ENCODE peak calls at places on chromosomes 16 and 17, in five cellular contexts. One of them, this sample, is unnamed.

GRCh38 chr17:74599531-74599939 is 7.5 kb upstream of the CD300LD start:
- DNase-seq in ascending aorta: no peak
- DNase-seq in transverse colon: no peak
- DNase-seq in left ventricle myocardium inferior: no peak
- DNase-seq in aorta: no peak
- DNase-seq in this sample: no peak

GRCh38 chr16:23303685-23304084 is 1.6 kb downstream of the SCNN1B start:
- DNase-seq in ascending aorta: no peak
- DNase-seq in transverse colon: no peak
- DNase-seq in left ventricle myocardium inferior: no peak
- DNase-seq in aorta: peak
- DNase-seq in this sample: no peak

GRCh38 chr17:8599351-8600011 is 31.0 kb downstream of the MYH10 start:
- DNase-seq in ascending aorta: no peak
- DNase-seq in transverse colon: no peak
- DNase-seq in left ventricle myocardium inferior: no peak
- DNase-seq in aorta: no peak
- DNase-seq in this sample: no peak

GRCh38 chr16:83300326-83300725 is 507.5 kb upstream of the HSBP1 start:
- DNase-seq in ascending aorta: no peak
- DNase-seq in transverse colon: no peak
- DNase-seq in left ventricle myocardium inferior: no peak
- DNase-seq in aorta: no peak
- DNase-seq in this sample: no peak

GRCh38 chr16:88333645-88334516 is 48.9 kb upstream of the ZNF469 start:
- DNase-seq in ascending aorta: no peak
- DNase-seq in transverse colon: no peak
- DNase-seq in left ventricle myocardium inferior: no peak
- DNase-seq in aorta: no peak
- DNase-seq in this sample: no peak

GRCh38 chr17:15475620-15476354 is 8.4 kb upstream of the CDRT4 start:
- DNase-seq in ascending aorta: no peak
- DNase-seq in transverse colon: no peak
- DNase-seq in left ventricle myocardium inferior: no peak
- DNase-seq in aorta: no peak
- DNase-seq in this sample: peak

GRCh38 chr17:67492824-67493490 is 115.9 kb downstream of the PITPNC1 start:
- DNase-seq in ascending aorta: no peak
- DNase-seq in transverse colon: no peak
- DNase-seq in left ventricle myocardium inferior: no peak
- DNase-seq in aorta: no peak
- DNase-seq in this sample: no peak

GRCh38 chr17:80892019-80892855 is 99.4 kb upstream of the CHMP6 start:
- DNase-seq in ascending aorta: peak
- DNase-seq in transverse colon: peak
- DNase-seq in left ventricle myocardium inferior: peak
- DNase-seq in aorta: peak
- DNase-seq in this sample: peak

GRCh38 chr16:5863207-5863606 is 765.6 kb upstream of the EEF2KMT start:
- DNase-seq in ascending aorta: no peak
- DNase-seq in transverse colon: no peak
- DNase-seq in left ventricle myocardium inferior: no peak
- DNase-seq in aorta: no peak
- DNase-seq in this sample: no peak

GRCh38 chr16:81645303-81645702 is 133.8 kb upstream of the PLCG2 start:
- DNase-seq in ascending aorta: peak
- DNase-seq in transverse colon: peak
- DNase-seq in left ventricle myocardium inferior: peak
- DNase-seq in aorta: no peak
- DNase-seq in this sample: peak

DNA sequence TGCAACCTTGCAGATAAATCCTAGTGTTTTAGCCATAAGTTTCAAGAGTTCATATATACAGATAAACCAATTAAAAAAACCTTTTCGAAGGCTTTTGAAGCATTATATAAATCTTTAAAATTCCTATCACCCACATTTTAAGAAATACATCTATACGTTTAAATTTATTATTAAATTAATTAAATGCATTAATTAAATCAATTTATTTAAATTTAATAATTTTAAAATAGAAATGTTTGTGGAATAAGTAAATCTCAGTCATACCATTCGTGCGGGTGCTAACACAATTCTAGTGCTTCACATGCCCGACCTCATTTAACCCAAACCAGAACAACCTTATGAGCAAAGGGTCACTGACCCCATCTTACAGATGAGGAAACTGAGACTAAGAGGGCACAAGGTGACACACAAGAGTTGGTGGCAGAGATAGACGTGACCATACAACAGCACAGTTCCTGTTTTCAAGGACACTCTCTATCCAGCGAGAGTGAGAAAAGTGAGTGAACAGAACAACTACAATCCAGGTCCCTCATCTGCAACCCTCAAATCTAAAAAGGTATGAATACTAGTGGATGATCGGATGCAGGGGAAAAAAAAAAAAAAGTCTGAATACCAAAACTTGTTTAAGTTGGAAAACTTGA is 1.4 kb downstream of the NSMCE1 start:
- DNase-seq in ascending aorta: no peak
- DNase-seq in transverse colon: no peak
- DNase-seq in left ventricle myocardium inferior: no peak
- DNase-seq in aorta: no peak
- DNase-seq in this sample: no peak
- H3K4me3 ChIP-seq in ascending aorta: no peak
- H3K4me3 ChIP-seq in transverse colon: no peak
- H3K4me3 ChIP-seq in left ventricle myocardium inferior: no peak
- H3K4me3 ChIP-seq in aorta: no peak
- H3K4me3 ChIP-seq in this sample: no peak

GRCh38 chr17:71963341-71963740 is 157.5 kb upstream of the SOX9 start:
- DNase-seq in ascending aorta: no peak
- DNase-seq in transverse colon: no peak
- DNase-seq in left ventricle myocardium inferior: no peak
- DNase-seq in aorta: no peak
- DNase-seq in this sample: no peak

GRCh38 chr17:71964559-71964958 is 156.3 kb upstream of the SOX9 start:
- DNase-seq in ascending aorta: no peak
- DNase-seq in transverse colon: no peak
- DNase-seq in left ventricle myocardium inferior: no peak
- DNase-seq in aorta: no peak
- DNase-seq in this sample: no peak

GRCh38 chr17:71966459-71967313 is 154.1 kb upstream of the SOX9 start:
- DNase-seq in ascending aorta: no peak
- DNase-seq in transverse colon: no peak
- DNase-seq in left ventricle myocardium inferior: peak
- DNase-seq in aorta: peak
- DNase-seq in this sample: no peak

GRCh38 chr17:71963791-71964190 is 157.0 kb upstream of the SOX9 start:
- DNase-seq in ascending aorta: no peak
- DNase-seq in transverse colon: no peak
- DNase-seq in left ventricle myocardium inferior: no peak
- DNase-seq in aorta: no peak
- DNase-seq in this sample: no peak

GRCh38 chr17:71966055-71966454 is 154.8 kb upstream of the SOX9 start:
- DNase-seq in ascending aorta: no peak
- DNase-seq in transverse colon: no peak
- DNase-seq in left ventricle myocardium inferior: no peak
- DNase-seq in aorta: no peak
- DNase-seq in this sample: no peak
- H3K4me3 ChIP-seq in ascending aorta: peak
- H3K4me3 ChIP-seq in transverse colon: no peak
- H3K4me3 ChIP-seq in left ventricle myocardium inferior: no peak
- H3K4me3 ChIP-seq in aorta: no peak
- H3K4me3 ChIP-seq in this sample: no peak

GRCh38 chr16:86308514-86308913 is 201.8 kb upstream of the FOXF1 start:
- DNase-seq in ascending aorta: no peak
- DNase-seq in transverse colon: no peak
- DNase-seq in left ventricle myocardium inferior: no peak
- DNase-seq in aorta: peak
- DNase-seq in this sample: no peak

GRCh38 chr16:86305440-86305839 is 204.9 kb upstream of the FOXF1 start:
- DNase-seq in ascending aorta: no peak
- DNase-seq in transverse colon: no peak
- DNase-seq in left ventricle myocardium inferior: no peak
- DNase-seq in aorta: no peak
- DNase-seq in this sample: no peak

GRCh38 chr16:86306046-86306644 is 204.2 kb upstream of the FOXF1 start:
- DNase-seq in ascending aorta: no peak
- DNase-seq in transverse colon: no peak
- DNase-seq in left ventricle myocardium inferior: no peak
- DNase-seq in aorta: no peak
- DNase-seq in this sample: peak

GRCh38 chr16:86306811-86307517 is 203.4 kb upstream of the FOXF1 start:
- DNase-seq in ascending aorta: no peak
- DNase-seq in transverse colon: no peak
- DNase-seq in left ventricle myocardium inferior: no peak
- DNase-seq in aorta: no peak
- DNase-seq in this sample: peak

DNA sequence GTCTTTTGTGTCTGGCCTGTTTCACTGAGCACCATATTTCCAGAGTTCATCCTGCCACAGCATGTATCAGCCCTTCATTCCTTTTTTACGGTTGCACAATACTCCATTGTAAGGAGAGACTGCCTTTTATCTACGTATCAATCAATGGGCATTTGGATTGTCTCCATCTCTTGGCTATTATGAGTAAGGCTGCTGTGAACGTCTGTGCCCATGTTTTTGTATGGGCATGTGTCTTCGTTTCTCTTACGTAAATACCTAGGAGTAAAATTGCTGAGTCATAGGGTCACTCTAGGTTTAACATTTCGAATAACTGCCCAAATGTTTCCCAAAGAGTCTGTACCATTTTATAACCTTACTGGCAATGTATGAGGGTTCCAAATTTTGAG is 202.8 kb upstream of the FOXF1 start:
- DNase-seq in ascending aorta: no peak
- DNase-seq in transverse colon: no peak
- DNase-seq in left ventricle myocardium inferior: no peak
- DNase-seq in aorta: no peak
- DNase-seq in this sample: peak
- H3K4me3 ChIP-seq in ascending aorta: no peak
- H3K4me3 ChIP-seq in transverse colon: no peak
- H3K4me3 ChIP-seq in left ventricle myocardium inferior: no peak
- H3K4me3 ChIP-seq in aorta: no peak
- H3K4me3 ChIP-seq in this sample: no peak

DNA sequence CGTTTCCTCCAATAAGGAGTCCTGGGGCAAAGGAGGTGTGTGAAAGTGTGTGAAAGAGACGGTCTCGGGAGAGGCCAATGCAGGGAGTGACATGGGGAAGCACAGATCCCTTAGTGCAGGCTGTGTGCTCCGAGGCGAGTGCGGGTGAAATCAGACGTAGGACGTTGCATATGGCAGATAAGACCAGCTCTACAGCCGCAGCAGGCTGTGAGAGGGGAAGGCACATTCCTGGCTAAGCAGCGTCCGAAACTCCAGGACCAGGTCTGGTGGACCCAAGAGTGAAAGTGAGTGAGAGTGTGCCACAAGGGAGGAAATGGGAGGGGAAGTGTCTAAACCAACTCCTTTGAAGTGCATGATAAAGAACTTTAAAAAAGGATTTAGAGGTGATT is 11.3 kb downstream of the POLR3K start:
- DNase-seq in ascending aorta: no peak
- DNase-seq in transverse colon: no peak
- DNase-seq in left ventricle myocardium inferior: no peak
- DNase-seq in aorta: no peak
- DNase-seq in this sample: no peak
- H3K4me3 ChIP-seq in ascending aorta: no peak
- H3K4me3 ChIP-seq in transverse colon: no peak
- H3K4me3 ChIP-seq in left ventricle myocardium inferior: peak
- H3K4me3 ChIP-seq in aorta: no peak
- H3K4me3 ChIP-seq in this sample: no peak

GRCh38 chr17:41771389-41772206 is 14.9 kb downstream of the JUP start:
- DNase-seq in ascending aorta: no peak
- DNase-seq in transverse colon: peak
- DNase-seq in left ventricle myocardium inferior: no peak
- DNase-seq in aorta: no peak
- DNase-seq in this sample: no peak
- H3K4me3 ChIP-seq in ascending aorta: no peak
- H3K4me3 ChIP-seq in transverse colon: no peak
- H3K4me3 ChIP-seq in left ventricle myocardium inferior: no peak
- H3K4me3 ChIP-seq in aorta: no peak
- H3K4me3 ChIP-seq in this sample: no peak

DNA sequence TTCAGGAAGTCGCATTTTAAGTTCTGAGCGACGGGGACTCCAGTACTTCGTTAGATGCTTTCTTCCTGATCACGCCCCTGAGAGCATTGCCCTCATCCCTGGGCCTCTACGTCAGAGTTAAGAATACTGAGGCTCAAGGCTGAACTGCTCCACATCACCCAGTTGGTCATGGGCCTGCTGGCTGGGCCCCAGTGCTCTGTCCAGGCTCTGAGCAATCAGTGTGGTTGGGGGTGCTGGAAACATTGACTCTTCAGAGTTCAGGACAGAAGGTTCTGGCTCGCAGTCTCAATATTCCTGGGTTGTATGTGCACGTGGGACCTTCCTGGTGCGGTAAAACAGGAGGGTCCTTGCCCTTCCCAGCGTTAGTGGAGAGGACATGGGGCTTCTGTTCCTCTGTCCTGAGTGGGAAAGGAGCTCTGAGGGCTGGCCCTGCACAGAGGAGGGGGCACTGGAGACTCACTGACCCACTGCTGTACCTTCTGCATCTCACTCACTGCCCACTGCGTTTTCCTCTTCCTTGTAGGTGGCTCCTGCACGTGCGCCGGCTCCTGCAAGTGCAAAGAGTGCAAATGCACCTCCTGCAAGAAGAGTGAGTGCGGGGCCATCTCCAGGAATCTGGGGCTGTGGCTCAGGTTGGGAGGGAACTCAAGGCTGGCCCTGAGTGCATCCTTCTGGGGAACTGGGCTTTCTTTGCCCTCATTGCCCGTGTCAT is 518 bp downstream of the MT1E start:
- DNase-seq in ascending aorta: peak
- DNase-seq in transverse colon: peak
- DNase-seq in left ventricle myocardium inferior: peak
- DNase-seq in aorta: peak
- DNase-seq in this sample: peak
- H3K4me3 ChIP-seq in ascending aorta: peak
- H3K4me3 ChIP-seq in transverse colon: peak
- H3K4me3 ChIP-seq in left ventricle myocardium inferior: peak
- H3K4me3 ChIP-seq in aorta: peak
- H3K4me3 ChIP-seq in this sample: peak

GRCh38 chr17:50911890-50912289 is 45.7 kb upstream of the TOB1 start:
- DNase-seq in ascending aorta: no peak
- DNase-seq in transverse colon: no peak
- DNase-seq in left ventricle myocardium inferior: no peak
- DNase-seq in aorta: peak
- DNase-seq in this sample: no peak
- H3K4me3 ChIP-seq in ascending aorta: no peak
- H3K4me3 ChIP-seq in transverse colon: no peak
- H3K4me3 ChIP-seq in left ventricle myocardium inferior: no peak
- H3K4me3 ChIP-seq in aorta: no peak
- H3K4me3 ChIP-seq in this sample: no peak

This sample was measured in AG10803.